ENCODE peak calls at places on chromosomes 16 and 17, in four cellular contexts. One of them, this sample, is unnamed.

GRCh38 chr16:22948058-22948602 is 134.2 kb downstream of the HS3ST2 start:
- DNase-seq in cardiac muscle cell: peak; percentile 1
- DNase-seq in CD4-positive, alpha-beta T cell: no peak
- DNase-seq in lower leg skin: no peak
- DNase-seq in this sample: peak; percentile 92

GRCh38 chr16:3182608-3183444 is 5.2 kb upstream of the OR1F1 start:
- DNase-seq in cardiac muscle cell: peak; percentile 57
- DNase-seq in lower leg skin: no peak
- DNase-seq in CD4-positive, alpha-beta T cell: no peak
- DNase-seq in this sample: peak; percentile 87

GRCh38 chr17:67765623-67766022 is 47.9 kb downstream of the NOL11 start:
- DNase-seq in lower leg skin: no peak
- DNase-seq in CD4-positive, alpha-beta T cell: no peak
- DNase-seq in cardiac muscle cell: no peak
- DNase-seq in this sample: no peak

GRCh38 chr17:42846594-42847280 is 2.4 kb downstream of the AOC2 start:
- DNase-seq in cardiac muscle cell: peak; percentile 67
- DNase-seq in CD4-positive, alpha-beta T cell: no peak
- DNase-seq in lower leg skin: no peak
- DNase-seq in this sample: no peak

GRCh38 chr16:57970971-57971370 is at the start of gene CNGB1:
- DNase-seq in cardiac muscle cell: no peak
- DNase-seq in lower leg skin: no peak
- DNase-seq in CD4-positive, alpha-beta T cell: no peak
- DNase-seq in this sample: no peak

GRCh38 chr16:77387810-77388209 is 47.0 kb downstream of the ADAMTS18 start:
- DNase-seq in cardiac muscle cell: no peak
- DNase-seq in CD4-positive, alpha-beta T cell: no peak
- DNase-seq in lower leg skin: no peak
- DNase-seq in this sample: no peak

GRCh38 chr17:3732171-3732570 is 8.5 kb downstream of the HASPIN start:
- DNase-seq in lower leg skin: no peak
- DNase-seq in CD4-positive, alpha-beta T cell: no peak
- DNase-seq in cardiac muscle cell: peak; percentile 38
- DNase-seq in this sample: no peak

GRCh38 chr17:39916918-39917317 is 1.5 kb downstream of the GSDMB start:
- DNase-seq in cardiac muscle cell: peak; percentile 15
- DNase-seq in CD4-positive, alpha-beta T cell: no peak
- DNase-seq in lower leg skin: no peak
- DNase-seq in this sample: no peak

GRCh38 chr16:10988164-10988803 is 43.9 kb downstream of the CLEC16A start:
- DNase-seq in lower leg skin: no peak
- DNase-seq in cardiac muscle cell: no peak
- DNase-seq in CD4-positive, alpha-beta T cell: no peak
- DNase-seq in this sample: no peak

GRCh38 chr17:81040791-81041337 is 5.9 kb downstream of the BAIAP2 start:
- DNase-seq in lower leg skin: no peak
- DNase-seq in cardiac muscle cell: no peak
- DNase-seq in CD4-positive, alpha-beta T cell: no peak
- DNase-seq in this sample: no peak

GRCh38 chr16:24745791-24746190 is 16.3 kb downstream of the TNRC6A start:
- DNase-seq in lower leg skin: no peak
- DNase-seq in cardiac muscle cell: no peak
- DNase-seq in CD4-positive, alpha-beta T cell: no peak
- DNase-seq in this sample: no peak

GRCh38 chr16:66834746-66835145 is 4.0 kb upstream of the NAE1 start:
- DNase-seq in CD4-positive, alpha-beta T cell: no peak
- DNase-seq in lower leg skin: no peak
- DNase-seq in cardiac muscle cell: no peak
- DNase-seq in this sample: no peak

GRCh38 chr17:63573634-63574033 is 23.4 kb downstream of the DCAF7 start:
- DNase-seq in lower leg skin: no peak
- DNase-seq in CD4-positive, alpha-beta T cell: no peak
- DNase-seq in cardiac muscle cell: peak; percentile 6
- DNase-seq in this sample: no peak

GRCh38 chr16:56647641-56648431 is 3.9 kb upstream of the MT1B start:
- DNase-seq in CD4-positive, alpha-beta T cell: no peak
- DNase-seq in lower leg skin: no peak
- DNase-seq in cardiac muscle cell: no peak
- DNase-seq in this sample: no peak

GRCh38 chr16:75584108-75584507 is 17.9 kb downstream of the GABARAPL2 start:
- DNase-seq in lower leg skin: no peak
- DNase-seq in cardiac muscle cell: no peak
- DNase-seq in CD4-positive, alpha-beta T cell: no peak
- DNase-seq in this sample: no peak

GRCh38 chr17:6492892-6493674 is 48.8 kb downstream of the PIMREG start:
- DNase-seq in CD4-positive, alpha-beta T cell: no peak
- DNase-seq in lower leg skin: no peak
- DNase-seq in cardiac muscle cell: no peak
- DNase-seq in this sample: peak; percentile 12

GRCh38 chr17:68061512-68062313 is 26.2 kb downstream of the KPNA2 start:
- DNase-seq in lower leg skin: no peak
- DNase-seq in cardiac muscle cell: peak; percentile 36
- DNase-seq in CD4-positive, alpha-beta T cell: no peak
- DNase-seq in this sample: no peak

GRCh38 chr17:76940738-76941350 is 72.6 kb downstream of the MGAT5B start:
- DNase-seq in CD4-positive, alpha-beta T cell: no peak
- DNase-seq in cardiac muscle cell: no peak
- DNase-seq in lower leg skin: no peak
- DNase-seq in this sample: no peak
- TF ChIP-seq CTCF in CD4-positive, alpha-beta T cell: no peak
- TF ChIP-seq CTCF in cardiac muscle cell: peak; percentile 13
- TF ChIP-seq CTCF in lower leg skin: no peak
- TF ChIP-seq CTCF in this sample: peak; percentile 26

GRCh38 chr17:74349120-74349519 is 12.5 kb downstream of the BTBD17 start:
- DNase-seq in lower leg skin: no peak
- DNase-seq in CD4-positive, alpha-beta T cell: no peak
- DNase-seq in cardiac muscle cell: no peak
- DNase-seq in this sample: no peak

GRCh38 chr17:74354123-74354522 is 7.5 kb downstream of the BTBD17 start:
- DNase-seq in cardiac muscle cell: no peak
- DNase-seq in CD4-positive, alpha-beta T cell: peak; percentile 30
- DNase-seq in lower leg skin: no peak
- DNase-seq in this sample: no peak

GRCh38 chr17:74350486-74350885 is 11.2 kb downstream of the BTBD17 start:
- DNase-seq in cardiac muscle cell: no peak
- DNase-seq in CD4-positive, alpha-beta T cell: no peak
- DNase-seq in lower leg skin: no peak
- DNase-seq in this sample: no peak

GRCh38 chr17:74353446-74354060 is 8.1 kb downstream of the BTBD17 start:
- DNase-seq in lower leg skin: no peak
- DNase-seq in CD4-positive, alpha-beta T cell: no peak
- DNase-seq in cardiac muscle cell: no peak
- DNase-seq in this sample: no peak

DNA sequence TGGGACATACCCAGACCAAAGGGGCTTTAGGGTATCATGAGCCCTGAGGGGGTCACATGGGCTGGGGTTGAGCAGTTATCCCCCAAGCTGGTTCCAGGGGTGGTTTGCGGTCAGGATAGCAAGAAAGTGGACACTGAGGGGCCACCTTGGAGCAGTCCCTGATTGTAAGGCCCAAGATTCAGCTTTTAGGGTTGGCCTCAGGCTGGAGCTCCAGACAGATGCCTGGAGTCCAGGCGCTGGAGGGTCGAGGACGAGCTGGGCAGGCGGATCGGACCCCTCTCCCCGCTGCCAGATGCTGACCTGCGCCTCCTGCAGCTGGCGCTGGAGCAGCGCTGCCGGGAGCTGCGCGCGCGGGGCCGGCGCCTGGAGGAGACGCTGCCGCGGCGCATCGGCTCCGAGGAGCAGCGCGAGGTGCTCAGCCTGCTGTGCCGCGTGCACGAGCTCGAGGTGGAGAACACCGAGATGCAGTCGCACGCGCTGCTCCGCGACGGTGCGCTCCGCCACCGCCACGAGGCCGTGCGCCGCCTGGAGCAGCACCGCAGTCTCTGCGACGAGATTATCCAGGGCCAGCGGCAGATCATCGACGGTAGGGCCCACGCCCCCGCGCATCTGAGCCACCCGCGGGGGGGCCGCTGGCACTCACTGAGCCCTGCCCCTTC is 10.0 kb downstream of the BTBD17 start:
- DNase-seq in lower leg skin: no peak
- DNase-seq in CD4-positive, alpha-beta T cell: no peak
- DNase-seq in cardiac muscle cell: no peak
- DNase-seq in this sample: no peak
- TF ChIP-seq CTCF in lower leg skin: no peak
- TF ChIP-seq CTCF in CD4-positive, alpha-beta T cell: no peak
- TF ChIP-seq CTCF in cardiac muscle cell: no peak
- TF ChIP-seq CTCF in this sample: peak; percentile 38

DNA sequence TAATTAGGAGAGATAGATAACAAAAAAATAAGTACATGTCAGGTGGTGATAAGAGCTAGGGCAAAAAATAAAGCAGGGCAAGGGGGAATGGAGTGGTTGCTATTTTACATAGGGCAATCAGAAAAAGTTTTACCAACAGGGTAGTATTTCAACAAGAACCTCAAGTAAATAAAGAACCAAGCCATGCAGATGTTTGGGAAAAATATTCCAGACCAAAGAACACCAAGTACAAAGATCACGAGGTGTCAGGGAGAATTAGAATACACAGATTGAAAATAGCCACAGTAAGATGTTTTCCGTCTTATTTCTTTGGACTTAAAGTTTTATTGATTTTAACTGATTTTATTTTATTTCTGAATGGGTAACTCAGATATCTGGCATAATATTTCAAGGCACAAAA is 11.1 kb downstream of the SYNRG start:
- DNase-seq in lower leg skin: no peak
- DNase-seq in CD4-positive, alpha-beta T cell: no peak
- DNase-seq in cardiac muscle cell: no peak
- DNase-seq in this sample: no peak
- TF ChIP-seq CTCF in lower leg skin: no peak
- TF ChIP-seq CTCF in CD4-positive, alpha-beta T cell: no peak
- TF ChIP-seq CTCF in cardiac muscle cell: no peak
- TF ChIP-seq CTCF in this sample: no peak

GRCh38 chr17:79029327-79030009 is 5.5 kb downstream of the C1QTNF1 start:
- DNase-seq in lower leg skin: no peak
- DNase-seq in cardiac muscle cell: no peak
- DNase-seq in CD4-positive, alpha-beta T cell: no peak
- DNase-seq in this sample: no peak
- TF ChIP-seq CTCF in lower leg skin: no peak
- TF ChIP-seq CTCF in cardiac muscle cell: no peak
- TF ChIP-seq CTCF in CD4-positive, alpha-beta T cell: no peak
- TF ChIP-seq CTCF in this sample: no peak

GRCh38 chr17:82092995-82093751 is 4.9 kb downstream of the FASN start:
- DNase-seq in cardiac muscle cell: no peak
- DNase-seq in lower leg skin: no peak
- DNase-seq in CD4-positive, alpha-beta T cell: no peak
- DNase-seq in this sample: peak; percentile 92
- TF ChIP-seq CTCF in cardiac muscle cell: no peak
- TF ChIP-seq CTCF in lower leg skin: no peak
- TF ChIP-seq CTCF in CD4-positive, alpha-beta T cell: no peak
- TF ChIP-seq CTCF in this sample: no peak

GRCh38 chr17:18041776-18042175 is 2.6 kb downstream of the GID4 start:
- DNase-seq in lower leg skin: no peak
- DNase-seq in cardiac muscle cell: peak; percentile 37
- DNase-seq in CD4-positive, alpha-beta T cell: no peak
- DNase-seq in this sample: no peak

GRCh38 chr17:18045691-18046090 is 6.5 kb downstream of the GID4 start:
- DNase-seq in cardiac muscle cell: no peak
- DNase-seq in lower leg skin: no peak
- DNase-seq in CD4-positive, alpha-beta T cell: no peak
- DNase-seq in this sample: no peak

GRCh38 chr17:18044609-18045008 is 5.4 kb downstream of the GID4 start:
- DNase-seq in lower leg skin: no peak
- DNase-seq in CD4-positive, alpha-beta T cell: no peak
- DNase-seq in cardiac muscle cell: no peak
- DNase-seq in this sample: no peak

GRCh38 chr17:18042969-18043368 is 3.8 kb downstream of the GID4 start:
- DNase-seq in cardiac muscle cell: no peak
- DNase-seq in CD4-positive, alpha-beta T cell: no peak
- DNase-seq in lower leg skin: no peak
- DNase-seq in this sample: no peak

DNA sequence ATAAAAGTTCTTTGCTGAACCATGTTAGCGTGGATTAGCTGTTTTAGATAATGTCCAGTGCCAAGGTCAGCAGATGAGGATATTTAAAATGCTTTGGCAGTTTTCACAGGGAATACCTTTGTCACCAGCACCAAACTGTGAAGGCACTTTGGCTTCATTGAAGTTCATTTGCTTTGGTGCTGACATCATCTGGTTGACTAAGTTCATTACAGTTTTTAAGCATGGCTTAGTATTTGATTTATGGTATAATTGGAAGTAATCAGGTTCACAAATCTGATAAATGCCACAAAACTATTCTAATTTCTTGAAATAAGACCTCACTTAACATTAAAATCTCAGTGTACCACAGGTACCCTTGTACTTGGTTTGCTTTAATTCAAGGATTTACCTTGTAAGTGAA is 4.3 kb downstream of the GID4 start:
- DNase-seq in CD4-positive, alpha-beta T cell: no peak
- DNase-seq in lower leg skin: no peak
- DNase-seq in cardiac muscle cell: peak; percentile 37
- DNase-seq in this sample: no peak
- TF ChIP-seq CTCF in CD4-positive, alpha-beta T cell: peak; percentile 18
- TF ChIP-seq CTCF in lower leg skin: no peak
- TF ChIP-seq CTCF in cardiac muscle cell: peak; percentile 25
- TF ChIP-seq CTCF in this sample: peak; percentile 71

GRCh38 chr16:51151951-51152663 is 1.0 kb upstream of the SALL1 start:
- DNase-seq in cardiac muscle cell: peak; percentile 89
- DNase-seq in lower leg skin: no peak
- DNase-seq in CD4-positive, alpha-beta T cell: no peak
- DNase-seq in this sample: no peak
- TF ChIP-seq CTCF in cardiac muscle cell: no peak
- TF ChIP-seq CTCF in lower leg skin: no peak
- TF ChIP-seq CTCF in CD4-positive, alpha-beta T cell: no peak
- TF ChIP-seq CTCF in this sample: no peak

GRCh38 chr16:20364051-20364450 is 11.5 kb upstream of the UMOD start:
- DNase-seq in CD4-positive, alpha-beta T cell: no peak
- DNase-seq in lower leg skin: no peak
- DNase-seq in cardiac muscle cell: no peak
- DNase-seq in this sample: no peak

GRCh38 chr16:20363191-20363590 is 10.7 kb upstream of the UMOD start:
- DNase-seq in cardiac muscle cell: no peak
- DNase-seq in lower leg skin: no peak
- DNase-seq in CD4-positive, alpha-beta T cell: no peak
- DNase-seq in this sample: no peak

GRCh38 chr16:20355114-20355782 is 2.7 kb upstream of the UMOD start:
- DNase-seq in cardiac muscle cell: no peak
- DNase-seq in CD4-positive, alpha-beta T cell: no peak
- DNase-seq in lower leg skin: no peak
- DNase-seq in this sample: no peak

DNA sequence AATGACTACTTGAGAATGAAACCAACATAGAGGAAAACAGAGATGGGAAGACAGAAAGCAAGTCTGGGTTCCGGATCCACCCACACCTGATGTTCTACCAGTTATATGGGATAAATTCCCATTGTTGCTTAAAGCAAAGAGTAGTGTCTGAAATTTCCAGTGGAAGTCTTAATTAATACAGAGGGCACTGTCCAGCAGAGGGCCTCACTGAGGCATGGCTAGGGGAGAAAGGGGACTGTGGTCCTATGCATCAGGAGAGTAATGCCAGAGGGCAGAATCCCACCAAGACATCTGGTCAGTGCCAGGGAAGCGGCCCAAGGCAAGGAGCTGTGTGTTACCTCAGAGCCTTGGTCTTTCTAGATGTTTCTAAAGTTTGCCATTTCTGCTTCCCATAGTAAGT is 7.5 kb upstream of the UMOD start:
- DNase-seq in cardiac muscle cell: no peak
- DNase-seq in lower leg skin: no peak
- DNase-seq in CD4-positive, alpha-beta T cell: no peak
- DNase-seq in this sample: no peak
- TF ChIP-seq CTCF in cardiac muscle cell: peak; percentile 15
- TF ChIP-seq CTCF in lower leg skin: no peak
- TF ChIP-seq CTCF in CD4-positive, alpha-beta T cell: no peak
- TF ChIP-seq CTCF in this sample: peak; percentile 53

GRCh38 chr16:17304814-17305169 is 166.0 kb downstream of the XYLT1 start:
- DNase-seq in CD4-positive, alpha-beta T cell: no peak
- DNase-seq in lower leg skin: no peak
- DNase-seq in cardiac muscle cell: no peak
- DNase-seq in this sample: no peak
- TF ChIP-seq CTCF in CD4-positive, alpha-beta T cell: no peak
- TF ChIP-seq CTCF in lower leg skin: no peak
- TF ChIP-seq CTCF in cardiac muscle cell: no peak
- TF ChIP-seq CTCF in this sample: no peak

This sample was measured in chondrocyte.